ENCODE peak calls at places on chromosomes 11 and 22, in six cellular contexts. Y, R, I, A, V and M are unnamed samples.
A peak's percentile ranks its signal among the peaks of the same experiment; 100 is the strongest.

GRCh38 chr11:65834202-65834601 is 439 bp downstream of the SNX32 start:
- DNase-seq in Y (no peak), R (no peak), I (no peak), A (no peak), V (no peak), M (no peak)

GRCh38 chr11:9625728-9626127 is 38.1 kb upstream of the SWAP70 start:
- DNase-seq in Y (no peak), R (no peak), I (no peak), A (no peak), V (no peak), M (no peak)

GRCh38 chr11:121033635-121034034 is 9.7 kb downstream of the TBCEL start:
- DNase-seq in Y (no peak), R (no peak), I (no peak), A (no peak), V (no peak), M (no peak)

GRCh38 chr22:48398181-48398905 is 1429.3 kb downstream of the BRD1 start:
- DNase-seq in Y (no peak), R (no peak), I (no peak), A (no peak), V (no peak), M (no peak)

GRCh38 chr11:28674432-28675076 is 566.4 kb downstream of the METTL15 start:
- DNase-seq in Y (no peak), R (no peak), I (no peak), A (peak; percentile 13), V (peak; percentile 41), M (peak; percentile 37)

GRCh38 chr11:11476971-11477645 is 124.1 kb upstream of the CSNK2A3 start:
- DNase-seq in Y (no peak), R (no peak), I (no peak), A (no peak), V (no peak), M (no peak)

GRCh38 chr11:133659542-133660201 is 127.4 kb upstream of the OPCML start:
- DNase-seq in Y (no peak), R (no peak), I (no peak), A (no peak), V (no peak), M (no peak)

GRCh38 chr11:37755526-37755925 is 1157.5 kb upstream of the RAG2 start:
- DNase-seq in Y (no peak), R (no peak), I (no peak), A (no peak), V (no peak), M (no peak)

GRCh38 chr22:39469681-39470461 is 13.1 kb downstream of the MGAT3 start:
- DNase-seq in Y (no peak), R (no peak), I (no peak), A (no peak), V (no peak), M (no peak)

DNA sequence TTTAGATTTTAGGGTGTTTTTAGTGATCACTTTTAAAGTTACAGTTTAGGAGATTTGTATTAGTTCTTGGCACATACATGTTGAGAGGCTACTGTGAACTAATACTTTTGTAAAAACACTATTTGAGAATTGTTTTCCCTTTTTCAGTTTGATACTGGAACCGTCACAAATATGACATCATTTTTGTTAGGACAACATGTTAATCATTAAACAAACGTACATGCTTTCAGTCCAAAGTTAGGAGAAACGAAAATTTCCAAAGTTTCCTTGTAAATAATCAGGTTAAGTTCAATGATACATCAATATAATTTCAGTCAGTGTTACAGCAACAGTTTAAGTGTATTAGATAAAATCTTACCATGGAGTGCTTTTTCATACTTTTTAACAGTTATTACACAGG is 53.1 kb downstream of the SPECC1L start:
- DNase-seq in Y (no peak), R (no peak), I (no peak), A (no peak), V (no peak), M (no peak)
- H3K4me3 ChIP-seq in Y (no peak overlapping the region), R (no peak overlapping the region), I (no peak overlapping the region), A (no peak overlapping the region), V (no peak overlapping the region), M (no peak overlapping the region)

GRCh38 chr11:47177846-47178245 is 1.2 kb upstream of the ARFGAP2 start:
- DNase-seq in Y (no peak), R (no peak), I (no peak), A (no peak), V (no peak), M (no peak)
- H3K4me3 ChIP-seq in Y (no peak overlapping the region), R (peak overlapping the region; percentile 89), I (peak overlapping the region; percentile 99), A (peak overlapping the region; percentile 96), V (no peak overlapping the region), M (peak overlapping the region; percentile 99)

GRCh38 chr22:30243671-30244465 is 2.7 kb downstream of the LIF start:
- DNase-seq in Y (no peak), R (no peak), I (no peak), A (no peak), V (no peak), M (no peak)
- H3K4me3 ChIP-seq in Y (no peak overlapping the region), R (no peak overlapping the region), I (no peak overlapping the region), A (no peak overlapping the region), V (peak overlapping the region; percentile 86), M (no peak overlapping the region)

GRCh38 chr11:43556892-43557291 is 123.6 kb upstream of the HSD17B12 start:
- DNase-seq in Y (no peak), R (no peak), I (no peak), A (no peak), V (no peak), M (no peak)
- H3K4me3 ChIP-seq in Y (no peak overlapping the region), R (no peak overlapping the region), I (no peak overlapping the region), A (no peak overlapping the region), V (no peak overlapping the region), M (no peak overlapping the region)